ENCODE peak calls at places on chromosomes 1 and 21, in four cellular contexts. X is A549, Z is K562, I is GM12878. R is an unnamed sample.

GRCh38 chr1:201317551-201317950 is 34.2 kb downstream of the PKP1 start:
- DNase-seq in I (no peak), Z (no peak), X (no peak), R (no peak)

GRCh38 chr21:43720539-43721224 is 1.8 kb downstream of the PDXK start:
- DNase-seq in Z (no peak), I (no peak), X (no peak), R (no peak)

GRCh38 chr1:89950703-89951102 is 44.2 kb upstream of the ZNF326 start:
- DNase-seq in Z (no peak), X (no peak), I (no peak), R (no peak)

GRCh38 chr1:97668945-97669344 is 251.9 kb downstream of the DPYD start:
- DNase-seq in Z (no peak), X (peak; percentile 40), I (no peak), R (no peak)

GRCh38 chr1:233485385-233485784 is 128.5 kb upstream of the KCNK1 start:
- DNase-seq in Z (no peak), I (no peak), X (no peak), R (no peak)

GRCh38 chr1:198176179-198176578 is 19.4 kb downstream of the NEK7 start:
- DNase-seq in I (no peak), Z (no peak), X (no peak), R (no peak)

GRCh38 chr1:183200451-183200850 is 14.4 kb downstream of the LAMC2 start:
- DNase-seq in Z (no peak), X (no peak), I (no peak), R (no peak)

GRCh38 chr1:61241411-61241838 is 159.1 kb downstream of the NFIA start:
- DNase-seq in I (no peak), X (no peak), Z (no peak), R (no peak)

GRCh38 chr1:6495041-6495441 is 3.6 kb upstream of the PLEKHG5 start:
- DNase-seq in Z (no peak), I (no peak), X (no peak), R (no peak)

GRCh38 chr1:162956922-162957321 is 95.9 kb upstream of the CCDC190 start:
- DNase-seq in X (no peak), Z (no peak), I (no peak), R (no peak)

GRCh38 chr21:36615274-36615964 is 83.5 kb upstream of the SIM2 start:
- DNase-seq in Z (no peak), I (no peak), X (peak; percentile 13), R (peak; percentile 40)

GRCh38 chr1:11749203-11749689 is 12.7 kb upstream of the C1orf167 start:
- DNase-seq in X (peak; percentile 59), I (no peak), Z (peak; percentile 92), R (peak; percentile 44)

GRCh38 chr1:32246888-32247273 is at the start of gene FAM167B:
- DNase-seq in X (no peak), I (no peak), Z (no peak), R (no peak)

GRCh38 chr1:203504400-203505250 is 10.7 kb downstream of the OPTC start:
- DNase-seq in X (peak; percentile 75), I (peak; percentile 20), Z (peak; percentile 88), R (peak; percentile 61)

GRCh38 chr1:241702436-241702835 is 50.4 kb downstream of the WDR64 start:
- DNase-seq in X (peak; percentile 17), Z (no peak), I (no peak), R (no peak)

GRCh38 chr1:178094752-178095645 is 1.1 kb downstream of the RASAL2 start:
- DNase-seq in X (no peak), Z (no peak), I (no peak), R (no peak)

GRCh38 chr1:225603538-225604354 is 49.2 kb downstream of the ENAH start:
- DNase-seq in Z (no peak), X (peak; percentile 37), I (no peak), R (peak; percentile 56)

GRCh38 chr21:45016491-45017375 is 57.6 kb upstream of the ADARB1 start:
- DNase-seq in X (no peak), Z (no peak), I (no peak), R (no peak)

GRCh38 chr1:91732291-91732953 is 153.5 kb downstream of the TGFBR3 start:
- DNase-seq in X (peak; percentile 47), Z (peak; percentile 86), I (no peak), R (no peak)

GRCh38 chr1:147719029-147719703 is 41.2 kb downstream of the GJA5 start:
- DNase-seq in I (no peak), X (peak; percentile 32), Z (no peak), R (peak; percentile 46)

GRCh38 chr1:17795836-17796645 is 40.9 kb downstream of the ACTL8 start:
- DNase-seq in X (no peak), I (no peak), Z (no peak), R (no peak)

GRCh38 chr1:229410692-229411433 is 23.0 kb downstream of the ACTA1 start:
- DNase-seq in Z (peak; percentile 43), I (no peak), X (peak; percentile 51), R (no peak)

GRCh38 chr1:117575586-117576225 is 30.1 kb upstream of the TENT5C start:
- DNase-seq in Z (no peak), X (no peak), I (no peak), R (no peak)

GRCh38 chr1:204643503-204643902 is 42.0 kb downstream of the LRRN2 start:
- DNase-seq in Z (no peak), X (no peak), I (no peak), R (no peak)

GRCh38 chr1:230972855-230973271 is 5.8 kb downstream of the TTC13 start:
- DNase-seq in X (no peak), I (peak; percentile 55), Z (no peak), R (peak; percentile 25)

GRCh38 chr1:175145899-175146298 is 46.7 kb downstream of the KIAA0040 start:
- DNase-seq in X (no peak), I (no peak), Z (no peak), R (peak; percentile 29)

GRCh38 chr1:103948526-103948925 is 198.8 kb downstream of the AMY1C start:
- DNase-seq in I (no peak), X (peak; percentile 11), Z (no peak), R (no peak)

GRCh38 chr1:231420959-231421615 is 1.0 kb downstream of the EGLN1 start:
- DNase-seq in Z (peak; percentile 69), I (no peak), X (peak; percentile 52), R (no peak)

GRCh38 chr1:232599178-232600041 is 30.5 kb downstream of the SIPA1L2 start:
- DNase-seq in X (no peak), I (no peak), Z (no peak), R (no peak)

GRCh38 chr1:3684031-3684430 is 31.7 kb downstream of the TP73 start:
- DNase-seq in Z (peak; percentile 85), X (no peak), I (no peak), R (no peak)

GRCh38 chr1:34759472-34760357 is at the start of gene GJB4:
- DNase-seq in I (no peak), X (no peak), Z (no peak), R (no peak)

DNA sequence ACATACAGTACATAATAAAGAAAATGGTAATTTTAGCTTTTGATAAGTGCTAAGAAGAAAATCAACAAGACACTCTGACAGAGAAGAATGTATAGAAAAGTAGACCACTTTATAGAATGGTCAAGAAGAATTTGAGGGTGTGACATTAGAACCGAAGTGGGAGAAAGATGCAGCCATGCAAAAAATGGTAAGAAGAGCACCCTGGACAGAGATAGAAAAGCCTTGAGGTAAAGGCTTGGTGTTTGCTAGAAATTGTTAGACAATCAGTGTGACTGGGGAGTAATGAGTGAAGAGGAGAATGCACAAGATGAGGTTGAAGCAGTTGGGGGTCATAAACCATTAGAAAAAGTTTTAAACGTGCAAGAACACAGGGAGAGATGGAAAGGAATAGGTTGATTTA is 23.5 kb downstream of the MAEL start:
- DNase-seq in Z (no peak), I (no peak), X (no peak), R (no peak)
- TF ChIP-seq POLR2AphosphoS2 in Z (no peak), I (no peak), X (no peak), R (no peak)

GRCh38 chr1:47223174-47223920 is 8.7 kb downstream of the TAL1 start:
- DNase-seq in X (no peak), Z (no peak), I (no peak), R (no peak)

GRCh38 chr1:47223921-47224675 is 7.9 kb downstream of the TAL1 start:
- DNase-seq in X (no peak), Z (peak; percentile 14), I (no peak), R (no peak)

GRCh38 chr1:47226121-47226977 is 5.7 kb downstream of the TAL1 start:
- DNase-seq in X (no peak), I (no peak), Z (peak; percentile 15), R (no peak)

GRCh38 chr1:47225430-47226100 is 6.5 kb downstream of the TAL1 start:
- DNase-seq in X (no peak), Z (peak; percentile 56), I (no peak), R (no peak)

DNA sequence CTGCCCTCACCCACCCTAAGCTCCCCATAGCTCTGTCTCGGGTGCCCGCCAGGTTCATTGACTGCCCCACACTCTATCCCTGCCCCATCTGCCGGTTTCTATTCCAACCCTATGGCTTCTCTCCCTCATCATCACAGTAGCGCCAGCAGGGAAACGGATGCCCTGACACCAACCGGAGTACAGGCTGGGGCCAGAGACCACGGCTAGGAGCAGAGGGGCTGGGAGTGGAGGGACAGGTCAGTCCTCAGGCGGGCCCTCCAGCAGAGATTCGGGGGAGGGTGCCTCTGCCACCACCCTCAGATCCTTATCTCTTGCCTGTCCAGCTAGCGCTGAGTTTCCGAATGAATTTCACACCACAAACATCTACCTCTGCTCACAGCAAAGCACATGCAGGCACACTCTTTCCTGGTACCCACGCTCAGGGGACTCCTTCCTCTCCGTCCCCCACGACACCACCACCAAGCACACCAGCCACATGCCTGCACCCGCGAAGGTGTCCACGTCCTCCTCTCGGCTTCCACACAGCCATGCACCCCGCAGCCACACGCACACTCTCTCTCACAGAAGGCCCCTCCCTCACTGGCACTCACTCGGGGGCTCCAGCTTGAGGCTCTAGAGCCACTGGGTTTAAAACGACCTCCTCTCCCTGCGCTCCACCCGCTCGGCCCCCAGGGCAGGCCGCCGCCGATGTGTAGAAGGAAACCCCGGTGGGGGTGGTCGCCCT is 7.2 kb downstream of the TAL1 start:
- DNase-seq in Z (peak; percentile 58), I (no peak), X (no peak), R (no peak)
- TF ChIP-seq POLR2AphosphoS2 in Z (no peak), I (no peak), X (no peak), R (no peak)

DNA sequence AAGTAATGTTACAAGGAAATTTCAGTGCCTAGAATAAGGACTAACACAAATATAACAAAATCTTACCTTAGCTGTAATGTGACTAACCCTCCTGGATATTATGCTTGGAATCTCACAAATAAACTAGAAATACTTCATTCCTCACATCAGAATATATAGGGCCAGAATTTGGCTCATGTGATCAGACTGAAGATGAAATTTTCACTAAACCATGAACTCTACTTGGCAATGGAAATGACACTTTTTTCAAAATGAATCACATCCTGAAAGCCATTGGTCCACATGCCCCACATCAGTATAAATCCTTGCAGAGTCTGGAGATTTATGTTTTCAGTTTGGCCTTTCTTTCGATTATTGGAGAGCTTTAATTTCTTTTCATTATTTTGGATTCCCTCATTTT is 227.8 kb downstream of the NRIP1 start:
- DNase-seq in Z (no peak), X (no peak), I (no peak), R (no peak)
- TF ChIP-seq POLR2AphosphoS2 in Z (no peak), X (no peak), I (no peak), R (no peak)

DNA sequence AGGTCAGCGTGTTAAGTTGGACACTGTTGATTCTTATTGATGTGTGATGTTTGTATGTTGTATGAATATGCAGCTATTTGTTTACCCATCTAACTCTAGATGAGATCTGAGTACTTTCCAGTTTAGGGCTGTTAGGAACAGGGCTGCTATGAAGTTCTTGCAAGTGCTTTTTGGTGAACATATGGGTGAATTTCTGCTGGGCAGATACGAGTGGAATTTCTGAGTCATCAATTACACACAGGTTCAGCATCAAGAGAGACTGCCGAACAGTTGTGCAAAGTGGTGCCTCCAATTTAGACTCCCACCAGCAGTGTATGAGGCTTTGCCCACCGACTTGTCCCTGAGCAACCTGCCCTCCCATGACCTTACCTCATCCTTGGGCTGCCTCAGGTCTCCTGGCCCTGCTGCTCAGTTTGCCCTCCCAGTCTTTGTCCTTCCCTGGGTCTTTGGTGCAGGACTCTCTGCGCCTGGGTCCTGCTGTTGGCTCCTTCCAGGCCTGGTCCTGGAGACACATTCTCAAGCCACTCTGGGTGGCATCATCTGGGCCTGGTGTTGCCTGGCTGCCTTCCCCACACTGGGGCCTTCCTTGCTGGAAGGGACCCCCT is 343.6 kb downstream of the PTPRU start:
- DNase-seq in Z (no peak), X (no peak), I (no peak), R (peak; percentile 4)
- TF ChIP-seq POLR2AphosphoS2 in Z (no peak), X (no peak), I (no peak), R (no peak)

R was measured in HepG2.